ENCODE peak calls at places on chromosomes 1 and 21, in ten cellular contexts. D, Y, I, X, Q, U, H, Z, M and A are unnamed samples.
A peak's percentile ranks its signal among the peaks of the same experiment; 100 is the strongest.

GRCh38 chr21:18725653-18726052 is 322.1 kb upstream of the TMPRSS15 start:
- DNase-seq in H (peak; percentile 14), Q (no peak), D (no peak), Y (no peak), I (no peak), Z (no peak), U (no peak), M (no peak), X (no peak), A (no peak)

GRCh38 chr1:216723274-216723780 is at the start of gene ESRRG:
- DNase-seq in Y (no peak), Z (no peak), I (peak; percentile 78), Q (no peak), U (peak; percentile 92), M (peak; percentile 74), D (peak; percentile 5), H (peak; percentile 60), X (no peak), A (peak; percentile 55)

GRCh38 chr21:44370027-44370735 is 16.8 kb downstream of the TRPM2 start:
- DNase-seq in Y (no peak), X (no peak), I (peak; percentile 83), Q (no peak), H (peak; percentile 70), Z (no peak), D (no peak), M (no peak), U (no peak), A (peak; percentile 48)

GRCh38 chr21:31354604-31355443 is 10.8 kb upstream of the TIAM1 start:
- DNase-seq in Q (no peak), D (no peak), U (no peak), Z (peak; percentile 56), Y (peak; percentile 77), H (no peak), M (peak; percentile 6), I (no peak), X (peak; percentile 31), A (peak; percentile 78)

GRCh38 chr1:170592591-170593111 is 60.7 kb downstream of the GORAB start:
- DNase-seq in H (no peak), X (no peak), I (no peak), Z (no peak), D (no peak), Y (no peak), Q (no peak), M (no peak), U (no peak), A (no peak)

GRCh38 chr1:200893411-200893901 is 1.2 kb upstream of the INAVA start:
- DNase-seq in Y (no peak), Q (no peak), U (no peak), M (peak; percentile 65), I (no peak), H (no peak), D (no peak), X (no peak), Z (no peak), A (no peak)

GRCh38 chr21:45834026-45834715 is 147.4 kb upstream of the COL6A1 start:
- DNase-seq in I (no peak), H (no peak), U (no peak), Y (no peak), Q (no peak), Z (no peak), M (no peak), X (no peak), D (no peak), A (no peak)

GRCh38 chr1:212158912-212159796 is 123.6 kb downstream of the DTL start:
- DNase-seq in Z (no peak), Y (no peak), Q (no peak), M (peak; percentile 45), X (no peak), D (no peak), I (no peak), H (no peak), U (no peak), A (no peak)

GRCh38 chr1:90879281-90879680 is 142.6 kb downstream of the ZNF644 start:
- DNase-seq in D (no peak), H (no peak), Z (no peak), I (no peak), Y (no peak), Q (no peak), X (no peak), M (no peak), U (no peak), A (no peak)

GRCh38 chr1:84170171-84170570 is 26.1 kb downstream of the PRKACB start:
- DNase-seq in U (no peak), X (no peak), Z (no peak), D (no peak), Q (no peak), H (no peak), I (no peak), M (no peak), Y (no peak), A (no peak)

GRCh38 chr1:115650961-115651360 is 9.2 kb downstream of the VANGL1 start:
- DNase-seq in I (no peak), H (no peak), Z (no peak), M (no peak), U (no peak), X (no peak), Q (no peak), Y (no peak), D (no peak), A (no peak)

GRCh38 chr21:34129971-34130597 is 56.7 kb downstream of the MRPS6 start:
- DNase-seq in H (peak; percentile 25), U (no peak), M (no peak), I (no peak), Y (no peak), X (no peak), Q (no peak), D (no peak), Z (no peak), A (no peak)

GRCh38 chr1:151942882-151943281 is 33.6 kb upstream of the THEM4 start:
- DNase-seq in Z (no peak), Y (no peak), U (no peak), M (no peak), I (no peak), Q (no peak), X (no peak), D (no peak), H (no peak), A (no peak)

GRCh38 chr1:197868751-197869501 is 33.5 kb upstream of the C1orf53 start:
- DNase-seq in H (peak; percentile 67), D (peak; percentile 68), X (peak; percentile 40), I (peak; percentile 20), Z (peak; percentile 2), Y (peak; percentile 2), Q (no peak), M (peak; percentile 82), U (no peak), A (no peak)

GRCh38 chr1:38138498-38139233 is 92.1 kb upstream of the POU3F1 start:
- DNase-seq in D (no peak), M (no peak), Y (no peak), X (peak; percentile 92), H (no peak), Q (no peak), Z (no peak), I (no peak), U (peak; percentile 49), A (peak; percentile 82)

GRCh38 chr1:178927003-178927402 is 56.1 kb upstream of the ANGPTL1 start:
- DNase-seq in I (no peak), Y (no peak), X (no peak), Z (no peak), Q (no peak), M (no peak), D (no peak), U (no peak), H (no peak), A (no peak)

GRCh38 chr1:112849425-112849966 is 106.5 kb downstream of the SLC16A1 start:
- DNase-seq in Q (no peak), Z (no peak), U (peak; percentile 63), M (peak; percentile 25), Y (no peak), H (no peak), I (peak; percentile 56), D (peak; percentile 29), X (peak; percentile 5), A (no peak)

GRCh38 chr1:179230251-179230650 is 774 bp upstream of the ABL2 start:
- DNase-seq in M (peak; percentile 2), D (no peak), X (no peak), U (no peak), Y (no peak), Q (no peak), H (no peak), I (no peak), Z (no peak), A (no peak)

GRCh38 chr1:205969229-205969628 is 26.0 kb upstream of the SLC26A9 start:
- DNase-seq in H (no peak), X (no peak), Z (no peak), I (no peak), Q (no peak), Y (no peak), M (no peak), U (no peak), D (no peak), A (no peak)

GRCh38 chr21:25944672-25945213 is 210.0 kb downstream of the GABPA start:
- DNase-seq in I (no peak), Z (no peak), X (no peak), U (no peak), D (no peak), M (no peak), Q (no peak), Y (no peak), H (no peak), A (no peak)

GRCh38 chr1:228182296-228183030 is 16.9 kb downstream of the IBA57 start:
- DNase-seq in X (no peak), H (no peak), M (no peak), Q (no peak), Y (no peak), I (no peak), D (no peak), U (no peak), Z (no peak), A (no peak)

GRCh38 chr21:17270234-17270633 is 242.6 kb upstream of the CXADR start:
- DNase-seq in M (no peak), Z (no peak), Q (no peak), U (peak; percentile 23), I (no peak), Y (no peak), H (peak; percentile 59), D (no peak), X (peak; percentile 61), A (no peak)

GRCh38 chr21:14712121-14712520 is 166.0 kb upstream of the SAMSN1 start:
- DNase-seq in Z (no peak), Y (no peak), Q (no peak), H (no peak), U (no peak), I (no peak), M (no peak), X (no peak), D (no peak), A (no peak)

GRCh38 chr1:227058321-227058751 is 118.2 kb downstream of the COQ8A start:
- DNase-seq in H (no peak), M (no peak), X (peak; percentile 9), I (no peak), D (no peak), Z (no peak), Y (no peak), U (no peak), Q (no peak), A (no peak)

GRCh38 chr1:150111670-150112069 is 38.0 kb upstream of the PLEKHO1 start:
- DNase-seq in I (no peak), H (no peak), X (no peak), D (no peak), Q (no peak), Y (no peak), U (no peak), Z (no peak), M (no peak), A (no peak)

GRCh38 chr1:30061292-30062204 is 661.8 kb downstream of the MATN1 start:
- DNase-seq in U (no peak), X (no peak), Y (no peak), M (peak; percentile 12), Z (no peak), Q (no peak), I (no peak), D (no peak), H (no peak), A (no peak)

GRCh38 chr1:36176151-36176949 is 20.4 kb downstream of the MAP7D1 start:
- DNase-seq in Y (no peak), M (no peak), Q (no peak), H (no peak), X (no peak), Z (no peak), U (no peak), I (peak; percentile 66), D (no peak), A (no peak)

GRCh38 chr1:85654066-85654782 is 54.0 kb downstream of the ZNHIT6 start:
- DNase-seq in Z (no peak), Y (no peak), Q (no peak), D (no peak), M (peak; percentile 5), H (no peak), U (no peak), X (no peak), I (no peak), A (no peak)